ENCODE peak calls at places on chromosomes 4 and X, in four cellular contexts. S is MCF 10A, B is fibroblast of gingiva, Z is NAMALWA. Y is an unnamed sample.

GRCh38 chrX:15163131-15163530 is 106.8 kb downstream of the ASB9 start:
- DNase-seq in S (no peak), B (no peak), Z (no peak), Y (no peak)

GRCh38 chr4:101599620-101600019 is 190.9 kb upstream of the BANK1 start:
- DNase-seq in S (peak; percentile 78), B (peak; percentile 82), Z (no peak), Y (peak; percentile 84)

GRCh38 chrX:65587616-65588526 is 53.3 kb upstream of the LAS1L start:
- DNase-seq in S (peak; percentile 86), B (peak; percentile 71), Z (no peak), Y (peak; percentile 34)

GRCh38 chrX:40037367-40037766 is 60.4 kb downstream of the BCOR start:
- DNase-seq in S (no peak), B (no peak), Z (no peak), Y (no peak)

GRCh38 chrX:77276742-77277141 is 170.4 kb upstream of the FGF16 start:
- DNase-seq in S (no peak), B (no peak), Z (peak; percentile 37), Y (no peak)

GRCh38 chr4:184825394-184826314 is at the start of gene ACSL1:
- DNase-seq in S (peak; percentile 65), B (peak; percentile 69), Z (peak; percentile 77), Y (peak; percentile 56)

GRCh38 chr4:160580581-160580980 is 1477.7 kb downstream of the RAPGEF2 start:
- DNase-seq in S (no peak), B (no peak), Z (no peak), Y (no peak)

GRCh38 chrX:153746359-153746758 is 17.7 kb upstream of the PLXNB3 start:
- DNase-seq in S (no peak), B (no peak), Z (no peak), Y (no peak)

GRCh38 chr4:113502476-113502875 is 259.1 kb downstream of the CAMK2D start:
- DNase-seq in S (peak; percentile 22), B (peak; percentile 9), Z (no peak), Y (peak; percentile 91)

GRCh38 chr4:181008164-181008563 is 1235.0 kb upstream of the TENM3 start:
- DNase-seq in S (peak; percentile 15), B (no peak), Z (no peak), Y (peak; percentile 5)

GRCh38 chr4:157220026-157220881 is at the start of gene GRIA2:
- DNase-seq in S (peak; percentile 6), B (peak; percentile 32), Z (no peak), Y (peak; percentile 53)

GRCh38 chrX:115330498-115331138 is 41.1 kb downstream of the LUZP4 start:
- DNase-seq in S (peak; percentile 70), B (peak; percentile 57), Z (peak; percentile 58), Y (peak; percentile 45)

GRCh38 chr4:150583287-150584197 is 1.6 kb downstream of the MAB21L2 start:
- DNase-seq in S (no peak), B (peak; percentile 93), Z (no peak), Y (no peak)

GRCh38 chr4:82865592-82865991 is 25.4 kb downstream of the SEC31A start:
- DNase-seq in S (peak; percentile 86), B (peak; percentile 87), Z (no peak), Y (peak; percentile 92)

GRCh38 chr4:84971319-84971932 is 4.9 kb upstream of the WDFY3 start:
- DNase-seq in S (peak; percentile 58), B (peak; percentile 50), Z (peak; percentile 54), Y (peak; percentile 35)

GRCh38 chrX:97766496-97767095 is 882.9 kb downstream of the RPA4 start:
- DNase-seq in S (no peak), B (no peak), Z (no peak), Y (no peak)

GRCh38 chrX:120380699-120381098 is 18.8 kb downstream of the ATP1B4 start:
- DNase-seq in S (peak; percentile 68), B (no peak), Z (peak; percentile 61), Y (peak; percentile 28)

GRCh38 chr4:52864816-52865215 is 2.7 kb downstream of the RASL11B start:
- DNase-seq in S (no peak), B (peak; percentile 32), Z (no peak), Y (no peak)

GRCh38 chrX:47515941-47516649 is 33.1 kb upstream of the ZNF41 start:
- DNase-seq in S (peak; percentile 73), B (no peak), Z (no peak), Y (peak; percentile 62)

GRCh38 chrX:68842781-68843581 is 14.2 kb downstream of the EFNB1 start:
- DNase-seq in S (peak; percentile 57), B (no peak), Z (no peak), Y (peak; percentile 60)

GRCh38 chr4:94621491-94622080 is 136.2 kb upstream of the BMPR1B start:
- DNase-seq in S (peak; percentile 50), B (peak; percentile 26), Z (peak; percentile 66), Y (peak; percentile 9)